ENCODE peak calls at places on chromosomes 7 and 10, in six cellular contexts. Y, X, H, A, O and J are unnamed samples.

GRCh38 chr10:58742141-58742540 is 229.5 kb downstream of the BICC1 start:
- DNase-seq in Y (no peak), X (no peak), H (no peak), A (no peak), O (no peak), J (no peak)

GRCh38 chr7:128057909-128058308 is 26.7 kb upstream of the LRRC4 start:
- DNase-seq in Y (no peak), X (no peak), H (no peak), A (no peak), O (no peak), J (no peak)

GRCh38 chr10:71112138-71112785 is 100.1 kb upstream of the UNC5B start:
- DNase-seq in Y (no peak), X (no peak), H (no peak), A (no peak), O (peak; percentile 25), J (no peak)

GRCh38 chr7:33495207-33495606 is 365.8 kb downstream of the BBS9 start:
- DNase-seq in Y (no peak), X (no peak), H (no peak), A (no peak), O (peak; percentile 34), J (no peak)

GRCh38 chr7:45451636-45452035 is 122.5 kb upstream of the ADCY1 start:
- DNase-seq in Y (no peak), X (no peak), H (no peak), A (no peak), O (peak; percentile 64), J (no peak)

GRCh38 chr7:70193514-70193913 is 595.2 kb downstream of the AUTS2 start:
- DNase-seq in Y (peak; percentile 16), X (no peak), H (no peak), A (no peak), O (peak; percentile 53), J (no peak)

GRCh38 chr7:1886361-1887064 is 216.4 kb downstream of the ELFN1 start:
- DNase-seq in Y (no peak), X (no peak), H (no peak), A (no peak), O (no peak), J (no peak)

GRCh38 chr10:8312079-8312478 is 257.6 kb downstream of the GATA3 start:
- DNase-seq in Y (no peak), X (no peak), H (no peak), A (no peak), O (peak; percentile 28), J (no peak)

GRCh38 chr10:77550378-77550777 is 87.2 kb downstream of the KCNMA1 start:
- DNase-seq in Y (no peak), X (no peak), H (no peak), A (no peak), O (no peak), J (peak; percentile 82)

GRCh38 chr10:24858244-24858907 is 94.0 kb downstream of the PRTFDC1 start:
- DNase-seq in Y (no peak), X (no peak), H (no peak), A (no peak), O (no peak), J (no peak)

GRCh38 chr7:27788438-27788837 is 48.5 kb downstream of the TAX1BP1 start:
- DNase-seq in Y (no peak), X (no peak), H (no peak), A (no peak), O (no peak), J (no peak)

GRCh38 chr10:86300931-86301330 is 65.7 kb downstream of the GRID1 start:
- DNase-seq in Y (no peak), X (no peak), H (peak; percentile 41), A (no peak), O (no peak), J (peak; percentile 23)

GRCh38 chr10:103833731-103834365 is 21.5 kb downstream of the SH3PXD2A start:
- DNase-seq in Y (no peak), X (no peak), H (no peak), A (no peak), O (no peak), J (peak; percentile 79)

GRCh38 chr7:74396993-74397392 is 56.7 kb upstream of the GTF2IRD1 start:
- DNase-seq in Y (no peak), X (no peak), H (no peak), A (no peak), O (no peak), J (peak; percentile 78)